ENCODE peak calls at places on chromosomes 16 and 17, in seven cellular contexts. Q is GM23248; P is CD8-positive, alpha-beta T cell; B is activated CD8-positive, alpha-beta T cell treated with anti-CD3 and anti-CD28 coated beads, Interleukin-2, amount 10 ng/mL, durations not matched to agents 7 days and 5 days; I is esophagus squamous epithelium; Y is left ventricle myocardium inferior; E is Caki2. H is an unnamed sample.

GRCh38 chr17:79965806-79966205 is 69.9 kb downstream of the TBC1D16 start:
- DNase-seq in I (no peak), B (no peak), Q (no peak), E (no peak), Y (peak), P (no peak), H (no peak)

GRCh38 chr16:53546988-53547391 is 44.0 kb upstream of the AKTIP start:
- DNase-seq in B (no peak), I (no peak), Y (no peak), E (peak), P (no peak), Q (no peak), H (peak)

GRCh38 chr17:61349350-61349749 is 50.3 kb upstream of the TBX2 start:
- DNase-seq in Y (no peak), I (no peak), Q (peak), P (no peak), B (no peak), E (no peak), H (peak)

GRCh38 chr16:52786105-52786504 is 239.2 kb upstream of the TOX3 start:
- DNase-seq in I (no peak), P (no peak), Q (no peak), E (no peak), B (no peak), Y (no peak), H (no peak)

GRCh38 chr16:83011101-83011720 is 384.4 kb downstream of the CDH13 start:
- DNase-seq in P (no peak), E (no peak), I (no peak), B (no peak), Q (no peak), Y (no peak), H (no peak)

GRCh38 chr17:42358434-42358833 is 29.8 kb downstream of the STAT3 start:
- DNase-seq in Q (no peak), P (no peak), Y (no peak), E (no peak), B (no peak), I (no peak), H (no peak)

GRCh38 chr17:19263621-19264010 is 26.4 kb downstream of the EPN2 start:
- DNase-seq in Q (peak), B (no peak), P (no peak), I (no peak), E (peak), Y (no peak), H (peak)

GRCh38 chr16:85768225-85768624 is 17.3 kb upstream of the C16orf74 start:
- DNase-seq in B (no peak), E (no peak), P (no peak), Y (no peak), I (no peak), Q (peak), H (no peak)

GRCh38 chr16:30187971-30188561 is 4.7 kb downstream of the CORO1A start:
- DNase-seq in Y (no peak), E (no peak), Q (no peak), B (peak), P (no peak), I (no peak), H (no peak)

H was measured in ELR.